ENCODE peak calls at places on chromosomes 2 and 18, in five cellular contexts. L is CD8-positive, alpha-beta T cell; F is kidney; O is pancreas; U is sigmoid colon. Q is an unnamed sample.

GRCh38 chr2:25375989-25376545 is 34.3 kb upstream of the DNMT3A start:
- DNase-seq in L (no peak), F (peak; percentile 61), O (no peak), U (peak; percentile 56), Q (no peak)

GRCh38 chr2:15205562-15205961 is 355.6 kb downstream of the NBAS start:
- DNase-seq in L (no peak), F (no peak), O (no peak), U (no peak), Q (no peak)

GRCh38 chr2:182228741-182229140 is 198.1 kb downstream of the PDE1A start:
- DNase-seq in L (no peak), F (no peak), O (no peak), U (no peak), Q (no peak)

GRCh38 chr2:66700181-66700686 is 265.3 kb downstream of the MEIS1 start:
- DNase-seq in L (no peak), F (no peak), O (no peak), U (no peak), Q (no peak)

GRCh38 chr2:216606551-216607527 is 26.4 kb upstream of the IGFBP2 start:
- DNase-seq in L (peak; percentile 64), F (no peak), O (no peak), U (no peak), Q (no peak)

GRCh38 chr2:177758591-177759371 is 313.8 kb downstream of the PDE11A start:
- DNase-seq in L (no peak), F (no peak), O (no peak), U (no peak), Q (no peak)

GRCh38 chr2:217392930-217393584 is 533.2 kb upstream of the TNP1 start:
- DNase-seq in L (no peak), F (no peak), O (no peak), U (no peak), Q (no peak)

GRCh38 chr2:109450574-109451265 is 163.0 kb downstream of the SEPTIN10 start:
- DNase-seq in L (no peak), F (no peak), O (no peak), U (peak; percentile 67), Q (peak; percentile 26)

GRCh38 chr2:146837857-146838256 is 1007.0 kb upstream of the ACVR2A start:
- DNase-seq in L (no peak), F (no peak), O (no peak), U (no peak), Q (no peak)

GRCh38 chr2:85744771-85745601 is 8.8 kb upstream of the ATOH8 start:
- DNase-seq in L (no peak), F (peak; percentile 85), O (no peak), U (peak; percentile 86), Q (no peak)

GRCh38 chr2:59182249-59182648 is 941.1 kb upstream of the FANCL start:
- DNase-seq in L (no peak), F (no peak), O (no peak), U (no peak), Q (no peak)

GRCh38 chr2:152573168-152573567 is 144.1 kb downstream of the PRPF40A start:
- DNase-seq in L (no peak), F (no peak), O (no peak), U (no peak), Q (peak; percentile 76)

GRCh38 chr2:120953066-120953760 is 217.5 kb downstream of the GLI2 start:
- DNase-seq in L (no peak), F (no peak), O (no peak), U (no peak), Q (no peak)

GRCh38 chr2:170651603-170652002 is 63.5 kb upstream of the SP5 start:
- DNase-seq in L (peak; percentile 60), F (no peak), O (no peak), U (no peak), Q (no peak)

GRCh38 chr2:184599054-184599874 is 935 bp downstream of the ZNF804A start:
- DNase-seq in L (no peak), F (no peak), O (no peak), U (no peak), Q (peak; percentile 57)

GRCh38 chr2:182915369-182916326 is 49.2 kb upstream of the FRZB start:
- DNase-seq in L (no peak), F (no peak), O (no peak), U (no peak), Q (no peak)

GRCh38 chr2:98488252-98488651 is 43.6 kb downstream of the INPP4A start:
- DNase-seq in L (no peak), F (no peak), O (no peak), U (no peak), Q (no peak)
- TF ChIP-seq CTCF in L (peak; percentile 20), F (no peak), O (no peak), U (no peak), Q (peak; percentile 32)

DNA sequence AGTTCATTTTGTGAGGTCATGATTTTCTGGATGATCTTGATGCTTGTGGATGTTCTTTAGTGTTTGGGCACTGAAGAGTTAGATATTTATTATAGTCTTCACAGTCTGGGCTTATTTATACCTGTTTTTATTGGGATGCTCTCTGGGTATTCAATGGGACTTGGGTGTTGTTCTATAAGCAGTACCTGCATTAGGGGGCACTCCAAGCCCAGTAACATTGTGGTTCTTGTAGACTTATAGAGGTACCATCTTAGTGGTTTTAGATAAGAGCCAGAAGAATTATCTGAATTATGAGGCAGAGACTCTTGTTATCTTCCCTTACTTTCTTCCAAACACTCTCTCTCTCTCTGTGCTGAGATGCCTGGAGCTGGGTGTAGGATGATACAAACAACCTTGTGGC is 470.0 kb downstream of the PIK3C3 start:
- DNase-seq in L (no peak), F (no peak), O (no peak), U (no peak), Q (no peak)
- TF ChIP-seq CTCF in L (no peak), F (no peak), O (no peak), U (no peak), Q (no peak)

GRCh38 chr2:113890253-113891235 is 655 bp downstream of the ACTR3 start:
- DNase-seq in L (peak; percentile 82), F (peak; percentile 89), O (peak; percentile 78), U (peak; percentile 85), Q (peak; percentile 82)
- TF ChIP-seq CTCF in L (no peak), F (no peak), O (no peak), U (no peak), Q (no peak)

GRCh38 chr18:23093772-23094171 is 41.5 kb upstream of the CABLES1 start:
- DNase-seq in L (no peak), F (peak; percentile 12), O (no peak), U (peak; percentile 25), Q (no peak)

GRCh38 chr18:23092121-23092520 is 43.2 kb upstream of the CABLES1 start:
- DNase-seq in L (no peak), F (peak; percentile 32), O (no peak), U (no peak), Q (no peak)

GRCh38 chr18:23099621-23100020 is 35.7 kb upstream of the CABLES1 start:
- DNase-seq in L (no peak), F (peak; percentile 6), O (no peak), U (no peak), Q (no peak)

GRCh38 chr18:23094411-23095165 is 40.7 kb upstream of the CABLES1 start:
- DNase-seq in L (no peak), F (peak; percentile 12), O (no peak), U (peak; percentile 33), Q (no peak)

DNA sequence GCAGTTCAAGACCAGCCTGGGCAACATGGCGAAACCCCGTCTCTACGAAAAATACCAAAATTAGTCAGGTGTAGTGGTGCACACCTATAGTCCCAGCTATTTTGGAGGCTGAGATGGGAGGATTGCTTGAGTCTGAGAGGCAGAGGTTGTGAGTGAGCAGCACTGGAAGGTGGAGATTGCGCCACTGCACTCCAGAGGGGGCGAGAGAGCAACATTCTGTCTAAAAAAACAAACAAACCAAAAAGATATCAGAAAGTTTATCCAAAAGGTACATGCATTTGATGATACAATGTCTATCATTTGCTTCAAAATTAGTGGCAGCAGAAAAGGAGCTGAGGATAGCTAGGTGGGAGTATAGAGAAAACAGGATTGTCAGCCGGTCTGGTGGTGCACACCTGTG is 39.8 kb upstream of the CABLES1 start:
- DNase-seq in L (no peak), F (no peak), O (no peak), U (no peak), Q (no peak)
- TF ChIP-seq CTCF in L (no peak), F (no peak), O (no peak), U (no peak), Q (no peak)

DNA sequence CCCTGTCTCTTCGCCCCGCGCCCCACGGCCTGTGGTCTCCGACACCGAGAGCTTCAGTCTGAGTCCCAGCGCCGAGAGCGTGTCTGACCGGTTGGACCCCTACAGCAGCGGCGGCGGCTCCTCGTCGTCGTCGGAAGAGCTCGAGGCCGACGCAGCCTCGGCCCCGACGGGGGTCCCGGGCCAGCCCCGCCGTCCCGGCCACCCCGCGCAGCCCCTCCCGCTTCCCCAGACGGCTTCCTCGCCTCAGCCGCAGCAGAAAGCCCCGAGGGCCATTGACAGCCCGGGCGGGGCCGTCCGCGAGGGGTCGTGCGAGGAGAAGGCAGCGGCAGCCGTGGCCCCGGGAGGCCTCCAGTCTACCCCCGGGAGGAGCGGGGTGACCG is 1.3 kb downstream of the PHLPP1 start:
- DNase-seq in L (peak; percentile 56), F (peak; percentile 89), O (peak; percentile 86), U (peak; percentile 73), Q (no peak)
- TF ChIP-seq CTCF in L (no peak), F (no peak), O (no peak), U (no peak), Q (no peak)

Q was measured in CD14-positive monocyte.